ENCODE peak calls at places on chromosomes 6 and 20, in ten cellular contexts. One of them, this sample, is unnamed.

GRCh38 chr6:75528423-75528822 is 34.8 kb upstream of the FILIP1 start:
- DNase-seq in RWPE1: no peak
- DNase-seq in WTC11: no peak
- DNase-seq in AG09309: peak; percentile 54
- DNase-seq in progenitor cell of endocrine pancreas: no peak
- DNase-seq in GM20000: no peak
- DNase-seq in mucosa of descending colon: no peak
- DNase-seq in AG10803: peak; percentile 73
- DNase-seq in HFF-Myc: no peak
- DNase-seq in tibial artery: no peak
- DNase-seq in this sample: no peak

GRCh38 chr6:113291751-113292445 is 565.2 kb upstream of the MARCKS start:
- DNase-seq in RWPE1: no peak
- DNase-seq in WTC11: no peak
- DNase-seq in AG09309: no peak
- DNase-seq in progenitor cell of endocrine pancreas: no peak
- DNase-seq in GM20000: no peak
- DNase-seq in mucosa of descending colon: no peak
- DNase-seq in AG10803: peak; percentile 60
- DNase-seq in HFF-Myc: no peak
- DNase-seq in tibial artery: no peak
- DNase-seq in this sample: no peak

GRCh38 chr20:32213870-32214269 is 6.2 kb downstream of the POFUT1 start:
- DNase-seq in RWPE1: no peak
- DNase-seq in WTC11: no peak
- DNase-seq in AG09309: no peak
- DNase-seq in progenitor cell of endocrine pancreas: no peak
- DNase-seq in GM20000: no peak
- DNase-seq in mucosa of descending colon: no peak
- DNase-seq in AG10803: no peak
- DNase-seq in HFF-Myc: no peak
- DNase-seq in tibial artery: no peak
- DNase-seq in this sample: no peak

GRCh38 chr20:58694241-58695083 is 1.9 kb downstream of the NPEPL1 start:
- DNase-seq in RWPE1: no peak
- DNase-seq in WTC11: no peak
- DNase-seq in AG09309: no peak
- DNase-seq in progenitor cell of endocrine pancreas: no peak
- DNase-seq in GM20000: no peak
- DNase-seq in mucosa of descending colon: peak; percentile 55
- DNase-seq in AG10803: no peak
- DNase-seq in HFF-Myc: no peak
- DNase-seq in tibial artery: peak; percentile 64
- DNase-seq in this sample: peak; percentile 28

GRCh38 chr6:152356659-152357058 is 280.5 kb downstream of the SYNE1 start:
- DNase-seq in RWPE1: peak; percentile 58
- DNase-seq in WTC11: no peak
- DNase-seq in AG09309: peak; percentile 37
- DNase-seq in progenitor cell of endocrine pancreas: no peak
- DNase-seq in GM20000: peak; percentile 30
- DNase-seq in mucosa of descending colon: no peak
- DNase-seq in AG10803: peak; percentile 51
- DNase-seq in HFF-Myc: no peak
- DNase-seq in tibial artery: no peak
- DNase-seq in this sample: peak; percentile 40

GRCh38 chr6:34509782-34510181 is 43.9 kb downstream of the PACSIN1 start:
- DNase-seq in RWPE1: no peak
- DNase-seq in WTC11: no peak
- DNase-seq in AG09309: no peak
- DNase-seq in progenitor cell of endocrine pancreas: no peak
- DNase-seq in GM20000: no peak
- DNase-seq in mucosa of descending colon: no peak
- DNase-seq in AG10803: no peak
- DNase-seq in HFF-Myc: no peak
- DNase-seq in tibial artery: no peak
- DNase-seq in this sample: no peak

GRCh38 chr6:80690611-80691090 is 584.2 kb downstream of the BCKDHB start:
- DNase-seq in RWPE1: no peak
- DNase-seq in WTC11: no peak
- DNase-seq in AG09309: peak; percentile 24
- DNase-seq in progenitor cell of endocrine pancreas: no peak
- DNase-seq in GM20000: no peak
- DNase-seq in mucosa of descending colon: no peak
- DNase-seq in AG10803: peak; percentile 65
- DNase-seq in HFF-Myc: no peak
- DNase-seq in tibial artery: no peak
- DNase-seq in this sample: no peak

GRCh38 chr6:116265081-116265829 is 11.4 kb upstream of the TSPYL4 start:
- DNase-seq in RWPE1: no peak
- DNase-seq in WTC11: no peak
- DNase-seq in AG09309: no peak
- DNase-seq in progenitor cell of endocrine pancreas: no peak
- DNase-seq in GM20000: no peak
- DNase-seq in mucosa of descending colon: peak; percentile 52
- DNase-seq in AG10803: no peak
- DNase-seq in HFF-Myc: no peak
- DNase-seq in tibial artery: peak; percentile 57
- DNase-seq in this sample: no peak

GRCh38 chr6:14276667-14277404 is 159.3 kb downstream of the CD83 start:
- DNase-seq in RWPE1: no peak
- DNase-seq in WTC11: no peak
- DNase-seq in AG09309: no peak
- DNase-seq in progenitor cell of endocrine pancreas: no peak
- DNase-seq in GM20000: peak; percentile 65
- DNase-seq in mucosa of descending colon: no peak
- DNase-seq in AG10803: no peak
- DNase-seq in HFF-Myc: no peak
- DNase-seq in tibial artery: no peak
- DNase-seq in this sample: peak; percentile 77

GRCh38 chr20:16434087-16434664 is 139.1 kb downstream of the KIF16B start:
- DNase-seq in RWPE1: peak; percentile 26
- DNase-seq in WTC11: peak; percentile 92
- DNase-seq in AG09309: no peak
- DNase-seq in progenitor cell of endocrine pancreas: peak; percentile 13
- DNase-seq in GM20000: peak; percentile 33
- DNase-seq in mucosa of descending colon: peak; percentile 50
- DNase-seq in AG10803: peak; percentile 10
- DNase-seq in HFF-Myc: peak; percentile 43
- DNase-seq in tibial artery: no peak
- DNase-seq in this sample: peak; percentile 26

GRCh38 chr6:33702345-33702977 is 9.0 kb downstream of the UQCC2 start:
- DNase-seq in RWPE1: no peak
- DNase-seq in WTC11: peak; percentile 55
- DNase-seq in AG09309: peak; percentile 55
- DNase-seq in progenitor cell of endocrine pancreas: no peak
- DNase-seq in GM20000: no peak
- DNase-seq in mucosa of descending colon: no peak
- DNase-seq in AG10803: peak; percentile 69
- DNase-seq in HFF-Myc: no peak
- DNase-seq in tibial artery: no peak
- DNase-seq in this sample: peak; percentile 59

GRCh38 chr6:132715204-132715603 is 1.3 kb upstream of the VNN1 start:
- DNase-seq in RWPE1: peak; percentile 57
- DNase-seq in WTC11: peak; percentile 66
- DNase-seq in AG09309: no peak
- DNase-seq in progenitor cell of endocrine pancreas: peak; percentile 11
- DNase-seq in GM20000: no peak
- DNase-seq in mucosa of descending colon: no peak
- DNase-seq in AG10803: peak; percentile 48
- DNase-seq in HFF-Myc: no peak
- DNase-seq in tibial artery: peak; percentile 68
- DNase-seq in this sample: no peak

GRCh38 chr20:16476032-16476431 is 97.2 kb downstream of the KIF16B start:
- DNase-seq in RWPE1: peak; percentile 38
- DNase-seq in WTC11: no peak
- DNase-seq in AG09309: no peak
- DNase-seq in progenitor cell of endocrine pancreas: no peak
- DNase-seq in GM20000: peak; percentile 38
- DNase-seq in mucosa of descending colon: no peak
- DNase-seq in AG10803: peak; percentile 55
- DNase-seq in HFF-Myc: no peak
- DNase-seq in tibial artery: no peak
- DNase-seq in this sample: peak; percentile 31

GRCh38 chr6:131317516-131317915 is 182.2 kb downstream of the AKAP7 start:
- DNase-seq in RWPE1: no peak
- DNase-seq in WTC11: no peak
- DNase-seq in AG09309: peak; percentile 38
- DNase-seq in progenitor cell of endocrine pancreas: no peak
- DNase-seq in GM20000: no peak
- DNase-seq in mucosa of descending colon: no peak
- DNase-seq in AG10803: peak; percentile 3
- DNase-seq in HFF-Myc: no peak
- DNase-seq in tibial artery: no peak
- DNase-seq in this sample: no peak

GRCh38 chr20:47725248-47725973 is 59.9 kb downstream of the SULF2 start:
- DNase-seq in RWPE1: peak; percentile 91
- DNase-seq in WTC11: peak; percentile 79
- DNase-seq in AG09309: peak; percentile 52
- DNase-seq in progenitor cell of endocrine pancreas: peak; percentile 72
- DNase-seq in GM20000: peak; percentile 83
- DNase-seq in mucosa of descending colon: peak; percentile 75
- DNase-seq in AG10803: peak; percentile 79
- DNase-seq in HFF-Myc: peak; percentile 81
- DNase-seq in tibial artery: peak; percentile 79
- DNase-seq in this sample: peak; percentile 89

GRCh38 chr6:79538481-79538971 is 1.3 kb upstream of the LCA5 start:
- DNase-seq in RWPE1: peak; percentile 7
- DNase-seq in WTC11: no peak
- DNase-seq in AG09309: no peak
- DNase-seq in progenitor cell of endocrine pancreas: no peak
- DNase-seq in GM20000: no peak
- DNase-seq in mucosa of descending colon: no peak
- DNase-seq in AG10803: peak; percentile 6
- DNase-seq in HFF-Myc: no peak
- DNase-seq in tibial artery: no peak
- DNase-seq in this sample: no peak

GRCh38 chr6:90421656-90422055 is 125.0 kb upstream of the BACH2 start:
- DNase-seq in RWPE1: no peak
- DNase-seq in WTC11: no peak
- DNase-seq in AG09309: no peak
- DNase-seq in progenitor cell of endocrine pancreas: no peak
- DNase-seq in GM20000: no peak
- DNase-seq in mucosa of descending colon: no peak
- DNase-seq in AG10803: no peak
- DNase-seq in HFF-Myc: no peak
- DNase-seq in tibial artery: no peak
- DNase-seq in this sample: no peak

DNA sequence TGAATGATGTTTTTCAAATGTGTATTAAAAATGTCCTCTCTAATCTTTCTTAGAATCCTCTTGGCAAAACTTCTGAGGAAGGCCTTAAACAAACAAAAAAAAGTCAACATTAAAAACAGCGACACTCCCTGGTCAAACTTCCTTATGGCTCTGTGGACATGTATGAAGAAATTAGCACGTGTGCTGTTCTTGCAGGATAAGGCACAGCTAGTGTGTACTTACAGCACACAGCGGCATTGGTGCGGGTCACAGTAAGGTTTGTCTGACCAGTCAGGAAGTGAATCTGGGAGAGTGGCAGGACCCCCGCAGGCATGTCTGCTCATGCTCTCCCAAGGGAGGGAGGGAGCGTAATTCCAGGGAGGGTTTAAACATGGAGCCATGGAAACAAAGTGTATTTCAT is 38.8 kb downstream of the SLC22A1 start:
- DNase-seq in RWPE1: no peak
- DNase-seq in WTC11: no peak
- DNase-seq in AG09309: no peak
- DNase-seq in progenitor cell of endocrine pancreas: no peak
- DNase-seq in GM20000: no peak
- DNase-seq in mucosa of descending colon: peak; percentile 61
- DNase-seq in AG10803: no peak
- DNase-seq in HFF-Myc: no peak
- DNase-seq in tibial artery: no peak
- DNase-seq in this sample: no peak
- TF ChIP-seq CTCF in RWPE1: no peak
- TF ChIP-seq CTCF in WTC11: no peak
- TF ChIP-seq CTCF in AG09309: peak; percentile 4
- TF ChIP-seq CTCF in progenitor cell of endocrine pancreas: peak; percentile 26
- TF ChIP-seq CTCF in GM20000: no peak
- TF ChIP-seq CTCF in mucosa of descending colon: no peak
- TF ChIP-seq CTCF in AG10803: no peak
- TF ChIP-seq CTCF in HFF-Myc: no peak
- TF ChIP-seq CTCF in tibial artery: no peak
- TF ChIP-seq CTCF in this sample: no peak

GRCh38 chr6:62288562-62288961 is 2.5 kb upstream of the KHDRBS2 start:
- DNase-seq in RWPE1: no peak
- DNase-seq in WTC11: no peak
- DNase-seq in AG09309: no peak
- DNase-seq in progenitor cell of endocrine pancreas: no peak
- DNase-seq in GM20000: no peak
- DNase-seq in mucosa of descending colon: no peak
- DNase-seq in AG10803: no peak
- DNase-seq in HFF-Myc: no peak
- DNase-seq in tibial artery: no peak
- DNase-seq in this sample: no peak
- TF ChIP-seq CTCF in RWPE1: no peak
- TF ChIP-seq CTCF in WTC11: no peak
- TF ChIP-seq CTCF in AG09309: no peak
- TF ChIP-seq CTCF in progenitor cell of endocrine pancreas: no peak
- TF ChIP-seq CTCF in GM20000: no peak
- TF ChIP-seq CTCF in mucosa of descending colon: no peak
- TF ChIP-seq CTCF in AG10803: no peak
- TF ChIP-seq CTCF in HFF-Myc: no peak
- TF ChIP-seq CTCF in tibial artery: no peak
- TF ChIP-seq CTCF in this sample: no peak

DNA sequence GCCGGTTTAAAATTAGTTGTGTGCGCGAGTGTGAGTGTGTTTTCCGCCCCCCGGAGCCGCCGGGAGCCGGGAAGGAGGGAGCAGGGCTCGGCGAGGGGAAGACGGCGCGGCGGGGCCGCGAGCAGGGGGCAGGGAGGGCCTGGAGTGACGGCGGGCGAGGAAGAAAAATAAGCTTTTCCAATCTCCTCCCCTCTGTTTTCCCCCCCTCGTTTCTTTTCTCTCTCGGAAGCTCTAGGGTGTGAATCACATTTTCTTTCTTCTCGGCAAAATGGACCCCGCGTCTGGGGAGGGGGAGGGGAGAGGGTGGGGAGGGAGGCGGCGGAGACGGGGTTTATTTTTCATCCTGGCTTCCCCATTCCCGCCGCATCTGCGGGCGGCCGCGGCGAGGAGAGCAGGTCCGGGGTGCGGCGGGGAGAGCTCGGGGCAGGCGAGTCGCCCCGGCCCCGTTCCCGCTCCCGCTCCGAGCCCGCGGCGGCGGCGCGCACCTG is 881 bp downstream of the BICRAL start:
- DNase-seq in RWPE1: no peak
- DNase-seq in WTC11: peak; percentile 61
- DNase-seq in AG09309: peak; percentile 77
- DNase-seq in progenitor cell of endocrine pancreas: peak; percentile 60
- DNase-seq in GM20000: peak; percentile 78
- DNase-seq in mucosa of descending colon: peak; percentile 84
- DNase-seq in AG10803: peak; percentile 94
- DNase-seq in HFF-Myc: peak; percentile 53
- DNase-seq in tibial artery: peak; percentile 91
- DNase-seq in this sample: peak; percentile 73
- TF ChIP-seq CTCF in RWPE1: no peak
- TF ChIP-seq CTCF in WTC11: no peak
- TF ChIP-seq CTCF in AG09309: no peak
- TF ChIP-seq CTCF in progenitor cell of endocrine pancreas: no peak
- TF ChIP-seq CTCF in GM20000: no peak
- TF ChIP-seq CTCF in mucosa of descending colon: no peak
- TF ChIP-seq CTCF in AG10803: no peak
- TF ChIP-seq CTCF in HFF-Myc: no peak
- TF ChIP-seq CTCF in tibial artery: no peak
- TF ChIP-seq CTCF in this sample: no peak

GRCh38 chr6:16338577-16339262 is 100.3 kb downstream of the GMPR start:
- DNase-seq in RWPE1: peak; percentile 82
- DNase-seq in WTC11: no peak
- DNase-seq in AG09309: peak; percentile 99
- DNase-seq in progenitor cell of endocrine pancreas: no peak
- DNase-seq in GM20000: no peak
- DNase-seq in mucosa of descending colon: peak; percentile 79
- DNase-seq in AG10803: peak; percentile 100
- DNase-seq in HFF-Myc: peak; percentile 96
- DNase-seq in tibial artery: peak; percentile 89
- DNase-seq in this sample: no peak
- TF ChIP-seq CTCF in RWPE1: no peak
- TF ChIP-seq CTCF in WTC11: no peak
- TF ChIP-seq CTCF in AG09309: peak; percentile 82
- TF ChIP-seq CTCF in progenitor cell of endocrine pancreas: peak; percentile 40
- TF ChIP-seq CTCF in GM20000: no peak
- TF ChIP-seq CTCF in mucosa of descending colon: no peak
- TF ChIP-seq CTCF in AG10803: peak; percentile 79
- TF ChIP-seq CTCF in HFF-Myc: peak; percentile 86
- TF ChIP-seq CTCF in tibial artery: peak; percentile 41
- TF ChIP-seq CTCF in this sample: no peak